ENCODE peak calls at places on chromosome 10, in eight cellular contexts. W, A, P, Z, H, D, N and L are unnamed samples. For H3K4me1 and H3K27me3, the result is how much of the 10 kb centered on the place peaks cover.

GRCh38 chr10:71838264-71839211 is 12.5 kb downstream of the PSAP start:
- DNase-seq in W (no peak), A (no peak), P (no peak), Z (no peak), H (no peak), D (no peak), N (peak), L (no peak)

GRCh38 chr10:58712982-58713381 is 200.3 kb downstream of the BICC1 start:
- DNase-seq in W (no peak), A (no peak), P (peak), Z (no peak), H (no peak), D (no peak), N (no peak), L (no peak)

GRCh38 chr10:88848499-88848898 is 3.1 kb downstream of the ANKRD22 start:
- DNase-seq in W (peak), A (no peak), P (no peak), Z (no peak), H (no peak), D (no peak), N (no peak), L (no peak)

GRCh38 chr10:87973635-87974034 is 110.2 kb downstream of the PTEN start:
- DNase-seq in W (no peak), A (no peak), P (peak), Z (no peak), H (no peak), D (no peak), N (no peak), L (peak)

GRCh38 chr10:35545878-35546631 is 59.1 kb upstream of the GJD4 start:
- DNase-seq in W (peak), A (no peak), P (no peak), Z (no peak), H (no peak), D (no peak), N (no peak), L (no peak)

GRCh38 chr10:72126184-72126871 is 38.0 kb upstream of the SPOCK2 start:
- DNase-seq in W (peak), A (no peak), P (peak), Z (peak), H (peak), D (no peak), N (no peak), L (no peak)

GRCh38 chr10:18364987-18365775 is 225.0 kb downstream of the CACNB2 start:
- DNase-seq in W (no peak), A (no peak), P (no peak), Z (no peak), H (no peak), D (no peak), N (no peak), L (no peak)

GRCh38 chr10:10826125-10826524 is 191.5 kb upstream of the CELF2 start:
- DNase-seq in W (peak), A (no peak), P (no peak), Z (no peak), H (no peak), D (no peak), N (no peak), L (peak)

GRCh38 chr10:117168135-117168674 is 29.1 kb upstream of the KCNK18 start:
- DNase-seq in W (peak), A (peak), P (peak), Z (peak), H (peak), D (peak), N (peak), L (peak)

GRCh38 chr10:118340486-118340885 is 1.6 kb downstream of the FAM204A start:
- DNase-seq in W (peak), A (no peak), P (no peak), Z (no peak), H (no peak), D (no peak), N (no peak), L (no peak)

DNA sequence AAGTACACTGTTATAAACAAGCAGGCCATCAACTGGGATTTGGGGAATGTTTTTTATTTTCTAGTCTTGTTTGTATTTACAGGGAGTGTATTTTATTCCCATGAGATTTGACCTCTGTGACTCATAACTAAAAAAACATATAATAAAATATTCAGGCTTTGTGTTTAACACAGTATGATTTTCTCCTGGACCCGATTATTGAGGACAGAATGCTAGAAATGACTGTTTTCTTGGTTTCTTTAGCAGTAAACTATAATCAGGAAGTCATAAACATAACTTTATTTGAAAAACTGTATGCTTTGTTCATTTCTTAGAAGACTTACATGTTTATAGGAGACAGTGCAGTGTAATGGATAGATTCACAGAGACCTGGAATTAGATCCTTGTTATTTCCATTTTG is 2.1 kb downstream of the NHLRC2 start:
- DNase-seq in W (peak), A (no peak), P (no peak), Z (no peak), H (no peak), D (no peak), N (no peak), L (peak)
- H3K4me3 ChIP-seq in W (peak), A (peak), P (peak), Z (no peak), H (peak), D (peak), N (no peak), L (peak)

GRCh38 chr10:132577350-132578005 is 39.9 kb downstream of the INPP5A start:
- DNase-seq in W (no peak), A (peak), P (no peak), Z (no peak), H (peak), D (no peak), N (no peak), L (no peak)
- H3K4me1 ChIP-seq in W (under half), A (under half), P (under half), Z (under half), H (under half), D (under half), N (under half), L (under half)

GRCh38 chr10:96610817-96611216 is 24.0 kb upstream of the TM9SF3 start:
- DNase-seq in W (no peak), A (no peak), P (no peak), Z (no peak), H (no peak), D (peak), N (no peak), L (no peak)
- H3K27me3 ChIP-seq in W (under half), A (under half), P (under half), Z (under half), H (under half), D (under half), N (under half), L (under half)

GRCh38 chr10:78035437-78035836 is 1.8 kb downstream of the RPS24 start:
- DNase-seq in W (no peak), A (no peak), P (no peak), Z (no peak), H (no peak), D (no peak), N (no peak), L (no peak)

GRCh38 chr10:78038105-78038504 is 4.4 kb downstream of the RPS24 start:
- DNase-seq in W (peak), A (no peak), P (no peak), Z (no peak), H (no peak), D (no peak), N (no peak), L (no peak)

GRCh38 chr10:78035025-78035424 is 1.4 kb downstream of the RPS24 start:
- DNase-seq in W (peak), A (no peak), P (no peak), Z (no peak), H (no peak), D (no peak), N (no peak), L (no peak)

GRCh38 chr10:78033623-78034470 is at the start of gene RPS24:
- DNase-seq in W (peak), A (peak), P (peak), Z (peak), H (peak), D (peak), N (peak), L (peak)

GRCh38 chr10:78035933-78036583 is 2.4 kb downstream of the RPS24 start:
- DNase-seq in W (no peak), A (no peak), P (no peak), Z (no peak), H (no peak), D (no peak), N (no peak), L (no peak)
- H3K4me3 ChIP-seq in W (no peak), A (peak), P (peak), Z (no peak), H (no peak), D (no peak), N (no peak), L (no peak)

GRCh38 chr10:50379652-50380051 is 128.3 kb upstream of the ASAH2 start:
- DNase-seq in W (peak), A (no peak), P (no peak), Z (no peak), H (no peak), D (no peak), N (no peak), L (no peak)

GRCh38 chr10:50381637-50382036 is 130.3 kb upstream of the ASAH2 start:
- DNase-seq in W (no peak), A (no peak), P (no peak), Z (no peak), H (no peak), D (no peak), N (no peak), L (no peak)

GRCh38 chr10:50384839-50385238 is 133.5 kb upstream of the ASAH2 start:
- DNase-seq in W (no peak), A (no peak), P (no peak), Z (no peak), H (no peak), D (no peak), N (no peak), L (no peak)

GRCh38 chr10:50384238-50384637 is 132.9 kb upstream of the ASAH2 start:
- DNase-seq in W (no peak), A (no peak), P (no peak), Z (no peak), H (no peak), D (no peak), N (no peak), L (no peak)

GRCh38 chr10:50382576-50383023 is 131.3 kb upstream of the ASAH2 start:
- DNase-seq in W (no peak), A (no peak), P (no peak), Z (no peak), H (no peak), D (no peak), N (no peak), L (no peak)
- H3K4me1 ChIP-seq in W (under half), A (under half), P (under half), Z (under half), H (under half), D (under half), N (under half), L (under half)

GRCh38 chr10:101130984-101131961 is at the start of gene TLX1:
- DNase-seq in W (no peak), A (peak), P (peak), Z (no peak), H (peak), D (no peak), N (peak), L (no peak)

GRCh38 chr10:101131962-101132635 is 999 bp downstream of the TLX1 start:
- DNase-seq in W (no peak), A (peak), P (peak), Z (no peak), H (no peak), D (no peak), N (no peak), L (no peak)

GRCh38 chr10:101126684-101127628 is 4.1 kb upstream of the TLX1 start:
- DNase-seq in W (no peak), A (no peak), P (no peak), Z (no peak), H (no peak), D (no peak), N (no peak), L (no peak)

GRCh38 chr10:101132636-101133473 is 1.8 kb downstream of the TLX1 start:
- DNase-seq in W (no peak), A (peak), P (no peak), Z (no peak), H (no peak), D (no peak), N (no peak), L (no peak)

GRCh38 chr10:101130141-101130540 is 959 bp upstream of the TLX1 start:
- DNase-seq in W (no peak), A (no peak), P (no peak), Z (no peak), H (no peak), D (no peak), N (no peak), L (no peak)
- H3K27me3 ChIP-seq in W (half or more), A (half or more), P (half or more), Z (under half), H (half or more), D (half or more), N (under half), L (half or more)

GRCh38 chr10:100724531-100725027 is 20.8 kb upstream of the PAX2 start:
- DNase-seq in W (no peak), A (peak), P (peak), Z (no peak), H (no peak), D (no peak), N (no peak), L (no peak)
- H3K4me3 ChIP-seq in W (no peak), A (peak), P (peak), Z (no peak), H (no peak), D (no peak), N (no peak), L (no peak)

GRCh38 chr10:99742240-99742639 is 10.2 kb downstream of the CUTC start:
- DNase-seq in W (no peak), A (no peak), P (no peak), Z (no peak), H (no peak), D (no peak), N (no peak), L (peak)

GRCh38 chr10:99742701-99743100 is 10.7 kb downstream of the CUTC start:
- DNase-seq in W (no peak), A (no peak), P (no peak), Z (no peak), H (no peak), D (no peak), N (no peak), L (peak)

GRCh38 chr10:99740933-99741559 is 9.0 kb downstream of the CUTC start:
- DNase-seq in W (no peak), A (no peak), P (no peak), Z (no peak), H (no peak), D (no peak), N (no peak), L (no peak)

GRCh38 chr10:99740261-99740660 is 8.2 kb downstream of the CUTC start:
- DNase-seq in W (no peak), A (no peak), P (no peak), Z (no peak), H (no peak), D (no peak), N (no peak), L (no peak)

GRCh38 chr10:99743841-99744240 is 11.8 kb downstream of the CUTC start:
- DNase-seq in W (no peak), A (no peak), P (no peak), Z (no peak), H (no peak), D (no peak), N (no peak), L (no peak)
- H3K4me1 ChIP-seq in W (under half), A (under half), P (under half), Z (under half), H (under half), D (under half), N (under half), L (under half)

DNA sequence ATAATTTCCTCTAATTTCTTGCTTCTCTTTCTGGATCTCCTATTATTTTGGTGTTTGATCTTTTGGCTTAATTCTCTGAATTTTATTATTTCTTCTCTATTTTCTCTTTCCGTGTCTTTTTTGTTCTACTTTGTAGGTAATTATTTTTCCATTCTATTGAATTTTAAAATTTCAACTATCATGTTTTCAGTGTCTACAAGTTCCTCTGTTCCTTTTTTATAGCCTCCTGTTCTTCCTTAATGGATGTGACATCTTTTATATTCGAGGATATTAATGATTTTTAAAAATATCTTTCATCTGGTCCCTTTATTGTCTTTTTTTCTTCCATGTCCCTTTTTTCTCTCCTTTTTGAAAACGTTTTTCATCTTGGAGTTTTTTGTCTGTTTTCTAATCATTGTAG is 11.1 kb downstream of the CDC123 start:
- DNase-seq in W (no peak), A (no peak), P (no peak), Z (no peak), H (no peak), D (no peak), N (no peak), L (no peak)
- H3K27me3 ChIP-seq in W (under half), A (under half), P (under half), Z (under half), H (under half), D (under half), N (under half), L (under half)